ENCODE peak calls at places on chromosome 10, in seven cellular contexts. One of them, this sample, is unnamed.

GRCh38 chr10:54396004-54396403 is 405.0 kb downstream of the PCDH15 start:
- DNase-seq in osteocyte: no peak
- DNase-seq in NCI-H1105: no peak
- DNase-seq in ovary: no peak
- DNase-seq in NCI-H526 treated with DMSO at 0.1 percent for 48 hours: no peak
- DNase-seq in glutamatergic neuron: no peak
- DNase-seq in stimulated activated CD8-positive, alpha-beta memory T cell treated with anti-CD3 and anti-CD28 coated beads, Interleukin-2, amount 100 ng/mL, for 48 hours: no peak
- DNase-seq in this sample: no peak

GRCh38 chr10:12801214-12802087 is 200.1 kb downstream of the CCDC3 start:
- DNase-seq in glutamatergic neuron: no peak
- DNase-seq in ovary: no peak
- DNase-seq in NCI-H526 treated with DMSO at 0.1 percent for 48 hours: no peak
- DNase-seq in NCI-H1105: no peak
- DNase-seq in stimulated activated CD8-positive, alpha-beta memory T cell treated with anti-CD3 and anti-CD28 coated beads, Interleukin-2, amount 100 ng/mL, for 48 hours: no peak
- DNase-seq in osteocyte: no peak
- DNase-seq in this sample: no peak

GRCh38 chr10:88659725-88660592 is 4.3 kb upstream of the LIPF start:
- DNase-seq in glutamatergic neuron: no peak
- DNase-seq in osteocyte: no peak
- DNase-seq in NCI-H1105: no peak
- DNase-seq in stimulated activated CD8-positive, alpha-beta memory T cell treated with anti-CD3 and anti-CD28 coated beads, Interleukin-2, amount 100 ng/mL, for 48 hours: no peak
- DNase-seq in ovary: no peak
- DNase-seq in NCI-H526 treated with DMSO at 0.1 percent for 48 hours: no peak
- DNase-seq in this sample: no peak

GRCh38 chr10:70513848-70514309 is 35.3 kb downstream of the PALD1 start:
- DNase-seq in glutamatergic neuron: no peak
- DNase-seq in ovary: no peak
- DNase-seq in osteocyte: no peak
- DNase-seq in stimulated activated CD8-positive, alpha-beta memory T cell treated with anti-CD3 and anti-CD28 coated beads, Interleukin-2, amount 100 ng/mL, for 48 hours: no peak
- DNase-seq in NCI-H526 treated with DMSO at 0.1 percent for 48 hours: no peak
- DNase-seq in NCI-H1105: no peak
- DNase-seq in this sample: peak; percentile 51

GRCh38 chr10:95221124-95221523 is 27.1 kb downstream of the ACSM6 start:
- DNase-seq in NCI-H526 treated with DMSO at 0.1 percent for 48 hours: no peak
- DNase-seq in stimulated activated CD8-positive, alpha-beta memory T cell treated with anti-CD3 and anti-CD28 coated beads, Interleukin-2, amount 100 ng/mL, for 48 hours: no peak
- DNase-seq in NCI-H1105: no peak
- DNase-seq in glutamatergic neuron: no peak
- DNase-seq in ovary: no peak
- DNase-seq in osteocyte: no peak
- DNase-seq in this sample: no peak

GRCh38 chr10:5776881-5777197 is 36.4 kb downstream of the GDI2 start:
- DNase-seq in osteocyte: no peak
- DNase-seq in NCI-H1105: no peak
- DNase-seq in stimulated activated CD8-positive, alpha-beta memory T cell treated with anti-CD3 and anti-CD28 coated beads, Interleukin-2, amount 100 ng/mL, for 48 hours: no peak
- DNase-seq in ovary: no peak
- DNase-seq in NCI-H526 treated with DMSO at 0.1 percent for 48 hours: no peak
- DNase-seq in glutamatergic neuron: no peak
- DNase-seq in this sample: no peak

GRCh38 chr10:34791947-34792346 is 23.1 kb downstream of the PARD3 start:
- DNase-seq in ovary: no peak
- DNase-seq in stimulated activated CD8-positive, alpha-beta memory T cell treated with anti-CD3 and anti-CD28 coated beads, Interleukin-2, amount 100 ng/mL, for 48 hours: no peak
- DNase-seq in NCI-H526 treated with DMSO at 0.1 percent for 48 hours: no peak
- DNase-seq in glutamatergic neuron: no peak
- DNase-seq in NCI-H1105: no peak
- DNase-seq in osteocyte: no peak
- DNase-seq in this sample: no peak

GRCh38 chr10:70742537-70743429 is 42.4 kb downstream of the TBATA start:
- DNase-seq in stimulated activated CD8-positive, alpha-beta memory T cell treated with anti-CD3 and anti-CD28 coated beads, Interleukin-2, amount 100 ng/mL, for 48 hours: no peak
- DNase-seq in glutamatergic neuron: no peak
- DNase-seq in ovary: no peak
- DNase-seq in osteocyte: no peak
- DNase-seq in NCI-H1105: no peak
- DNase-seq in NCI-H526 treated with DMSO at 0.1 percent for 48 hours: no peak
- DNase-seq in this sample: no peak